ENCODE peak calls at places on chromosome 13, in ten cellular contexts. I is K562, F is IMR-90, X is upper lobe of left lung, M is HCT116, U is tibial nerve, H is uterus, B is heart left ventricle, Z is prostate gland, C is body of pancreas. N is an unnamed sample. For H3K4me1 and H3K36me3, the result is how much of the 10 kb centered on the place peaks cover.

GRCh38 chr13:58495668-58496067 is 864.1 kb downstream of the PCDH17 start:
- DNase-seq in I (no peak), F (no peak), X (no peak), M (no peak), U (no peak), H (no peak), B (no peak), Z (no peak), C (no peak), N (no peak)

GRCh38 chr13:51270606-51271005 is 48.4 kb downstream of the FAM124A start:
- DNase-seq in I (no peak), F (no peak), X (no peak), M (no peak), U (no peak), H (no peak), B (no peak), Z (no peak), C (no peak), N (no peak)

GRCh38 chr13:60165391-60166099 is 1.8 kb upstream of the DIAPH3 start:
- DNase-seq in I (no peak), F (peak), X (no peak), M (no peak), U (no peak), H (no peak), B (no peak), Z (no peak), C (peak), N (no peak)

GRCh38 chr13:107035778-107036177 is 467.8 kb upstream of the ARGLU1 start:
- DNase-seq in I (no peak), F (peak), X (no peak), M (no peak), U (no peak), H (no peak), B (no peak), Z (no peak), C (no peak), N (no peak)

GRCh38 chr13:97205971-97206370 is 16.2 kb upstream of the MBNL2 start:
- DNase-seq in I (no peak), F (peak), X (no peak), M (no peak), U (no peak), H (no peak), B (no peak), Z (no peak), C (no peak), N (no peak)

GRCh38 chr13:103188688-103189326 is 122.6 kb upstream of the SLC10A2 start:
- DNase-seq in I (no peak), F (no peak), X (no peak), M (no peak), U (no peak), H (no peak), B (no peak), Z (no peak), C (no peak), N (no peak)

GRCh38 chr13:39321578-39321977 is 281.4 kb downstream of the LHFPL6 start:
- DNase-seq in I (no peak), F (peak), X (no peak), M (no peak), U (no peak), H (no peak), B (no peak), Z (no peak), C (peak), N (no peak)

GRCh38 chr13:82341116-82341515 is 1541.2 kb downstream of the SLITRK1 start:
- DNase-seq in I (no peak), F (no peak), X (no peak), M (no peak), U (no peak), H (no peak), B (no peak), Z (no peak), C (no peak), N (no peak)

GRCh38 chr13:30861163-30861562 is 44.9 kb upstream of the MEDAG start:
- DNase-seq in I (no peak), F (no peak), X (no peak), M (no peak), U (no peak), H (no peak), B (no peak), Z (no peak), C (no peak), N (no peak)

GRCh38 chr13:21395953-21396352 is 63.1 kb downstream of the ZDHHC20 start:
- DNase-seq in I (no peak), F (no peak), X (no peak), M (no peak), U (no peak), H (no peak), B (no peak), Z (no peak), C (no peak), N (no peak)

GRCh38 chr13:27117947-27118346 is 53.7 kb downstream of the USP12 start:
- DNase-seq in I (no peak), F (no peak), X (no peak), M (no peak), U (no peak), H (no peak), B (no peak), Z (no peak), C (no peak), N (no peak)

GRCh38 chr13:35530147-35530546 is 53.7 kb upstream of the MAB21L1 start:
- DNase-seq in I (no peak), F (no peak), X (no peak), M (no peak), U (no peak), H (no peak), B (peak), Z (no peak), C (no peak), N (no peak)

GRCh38 chr13:90355162-90355751 is 992.2 kb upstream of the MIR17HG start:
- DNase-seq in I (no peak), F (no peak), X (no peak), M (no peak), U (no peak), H (no peak), B (no peak), Z (no peak), C (no peak), N (no peak)

GRCh38 chr13:28705734-28706133 is 13.0 kb downstream of the SLC46A3 start:
- DNase-seq in I (no peak), F (peak), X (no peak), M (no peak), U (no peak), H (no peak), B (no peak), Z (no peak), C (no peak), N (no peak)

DNA sequence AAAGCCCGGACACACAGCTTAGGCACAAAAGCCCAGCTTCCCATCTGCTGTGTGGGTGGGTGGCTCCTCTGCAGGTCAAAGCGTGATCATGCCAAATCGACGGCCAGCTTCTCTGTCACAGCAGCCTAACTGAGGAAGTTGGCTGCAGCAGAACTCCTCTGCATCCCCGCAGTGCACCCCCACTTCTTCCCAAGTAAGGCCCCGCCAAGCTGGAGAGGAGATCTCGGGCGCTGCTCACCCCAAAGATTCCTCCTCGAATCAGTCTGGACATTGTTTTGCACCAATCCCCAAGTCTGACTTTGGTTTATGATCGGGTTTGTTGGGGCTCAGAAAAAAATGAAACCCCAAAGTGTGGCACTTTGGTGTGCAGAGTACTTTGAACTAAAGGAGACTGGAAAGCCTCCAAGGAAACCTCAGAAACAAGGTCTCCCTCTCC is 19.7 kb upstream of the CPB2 start:
- DNase-seq in I (no peak), F (no peak), X (peak), M (no peak), U (no peak), H (no peak), B (no peak), Z (no peak), C (no peak), N (no peak)
- TF ChIP-seq POLR2A in I (no peak), F (no peak), X (no peak), M (no peak), U (no peak), H (no peak), B (no peak), Z (no peak), C (no peak), N (no peak)

DNA sequence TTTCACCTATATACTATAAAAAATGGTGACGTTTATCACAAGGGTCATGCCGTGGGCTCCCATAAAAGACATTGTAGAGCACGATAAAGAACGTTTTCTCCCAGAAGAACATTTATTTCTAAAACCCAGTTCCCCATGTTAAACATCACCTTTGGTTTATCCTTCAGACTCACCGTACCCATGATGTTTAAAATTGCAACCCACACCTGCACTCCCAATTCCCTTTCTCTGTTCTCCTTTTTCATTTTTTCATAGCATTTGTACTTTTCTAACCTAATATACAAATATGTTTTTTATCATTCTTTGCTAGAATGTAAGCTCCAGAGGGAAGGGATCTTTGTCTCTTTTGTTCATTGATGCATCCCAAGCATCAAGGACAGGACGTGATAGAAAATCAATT is 2.0 kb downstream of the RCBTB2 start:
- DNase-seq in I (no peak), F (no peak), X (no peak), M (no peak), U (no peak), H (no peak), B (no peak), Z (no peak), C (no peak), N (no peak)
- H3K4me1 ChIP-seq in I (under half), F (under half), X (under half), M (under half), U (under half), H (under half), B (under half), Z (under half), C (under half), N (under half)

GRCh38 chr13:110341445-110342247 is 34.6 kb downstream of the COL4A2 start:
- DNase-seq in I (no peak), F (peak), X (no peak), M (no peak), U (no peak), H (no peak), B (peak), Z (no peak), C (no peak), N (peak)

GRCh38 chr13:110338441-110339101 is 31.5 kb downstream of the COL4A2 start:
- DNase-seq in I (no peak), F (peak), X (no peak), M (no peak), U (peak), H (peak), B (peak), Z (no peak), C (no peak), N (no peak)

GRCh38 chr13:110340812-110341444 is 33.8 kb downstream of the COL4A2 start:
- DNase-seq in I (no peak), F (peak), X (peak), M (no peak), U (peak), H (peak), B (peak), Z (peak), C (peak), N (peak)

GRCh38 chr13:110339263-110339662 is 32.2 kb downstream of the COL4A2 start:
- DNase-seq in I (no peak), F (no peak), X (no peak), M (no peak), U (no peak), H (no peak), B (no peak), Z (no peak), C (no peak), N (no peak)

DNA sequence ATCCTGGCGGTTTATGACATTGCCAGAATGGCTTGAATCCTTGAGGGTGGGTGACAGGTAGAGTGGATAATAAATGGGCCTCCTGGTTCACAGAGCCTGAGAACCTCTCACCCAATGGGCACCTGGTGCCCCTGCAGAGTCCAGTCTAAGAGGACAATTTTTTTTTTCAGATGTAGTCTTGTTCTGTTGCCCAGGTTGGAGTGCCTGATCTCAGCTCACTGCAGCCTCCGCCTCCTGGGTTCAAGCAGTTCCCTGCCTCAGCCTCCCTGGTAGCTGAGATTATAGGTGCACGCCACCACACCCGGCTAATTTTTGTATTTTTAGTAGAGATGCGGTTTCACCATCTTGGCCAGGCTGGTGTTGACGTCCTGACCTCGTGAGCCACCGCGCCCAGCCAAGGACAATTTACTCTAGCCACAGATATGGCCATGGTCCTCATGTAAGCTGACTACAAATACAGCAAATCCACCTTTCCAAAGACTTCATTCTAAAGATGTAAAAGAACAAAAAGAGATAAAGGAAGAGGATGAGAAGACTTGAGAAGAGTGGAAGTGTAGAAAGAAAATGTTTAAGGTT is 33.0 kb downstream of the COL4A2 start:
- DNase-seq in I (no peak), F (no peak), X (no peak), M (no peak), U (no peak), H (no peak), B (no peak), Z (no peak), C (no peak), N (no peak)
- H3K36me3 ChIP-seq in I (under half), F (under half), X (under half), M (under half), U (under half), H (under half), B (under half), Z (under half), C (under half), N (under half)

GRCh38 chr13:41645313-41645712 is 188.0 kb downstream of the RGCC start:
- DNase-seq in I (no peak), F (peak), X (peak), M (no peak), U (peak), H (peak), B (no peak), Z (peak), C (peak), N (peak)
- TF ChIP-seq POLR2A in I (no peak), F (no peak), X (no peak), M (no peak), U (no peak), H (no peak), B (no peak), Z (no peak), C (no peak), N (no peak)

GRCh38 chr13:112992931-112993700 is 24.1 kb downstream of the MCF2L start:
- DNase-seq in I (no peak), F (no peak), X (no peak), M (no peak), U (no peak), H (no peak), B (no peak), Z (no peak), C (no peak), N (no peak)
- H3K4me1 ChIP-seq in I (under half), F (under half), X (under half), M (under half), U (under half), H (under half), B (under half), Z (under half), C (under half), N (under half)

GRCh38 chr13:110200276-110200675 is 106.7 kb downstream of the COL4A1 start:
- DNase-seq in I (no peak), F (no peak), X (no peak), M (no peak), U (no peak), H (no peak), B (no peak), Z (no peak), C (no peak), N (no peak)

GRCh38 chr13:110197041-110197440 is 109.9 kb downstream of the COL4A1 start:
- DNase-seq in I (no peak), F (peak), X (no peak), M (no peak), U (no peak), H (no peak), B (no peak), Z (no peak), C (no peak), N (no peak)

GRCh38 chr13:110197471-110197870 is 109.5 kb downstream of the COL4A1 start:
- DNase-seq in I (no peak), F (no peak), X (no peak), M (no peak), U (no peak), H (no peak), B (no peak), Z (no peak), C (no peak), N (no peak)

GRCh38 chr13:110201114-110201513 is 105.8 kb downstream of the COL4A1 start:
- DNase-seq in I (no peak), F (no peak), X (no peak), M (no peak), U (no peak), H (no peak), B (no peak), Z (no peak), C (no peak), N (no peak)

DNA sequence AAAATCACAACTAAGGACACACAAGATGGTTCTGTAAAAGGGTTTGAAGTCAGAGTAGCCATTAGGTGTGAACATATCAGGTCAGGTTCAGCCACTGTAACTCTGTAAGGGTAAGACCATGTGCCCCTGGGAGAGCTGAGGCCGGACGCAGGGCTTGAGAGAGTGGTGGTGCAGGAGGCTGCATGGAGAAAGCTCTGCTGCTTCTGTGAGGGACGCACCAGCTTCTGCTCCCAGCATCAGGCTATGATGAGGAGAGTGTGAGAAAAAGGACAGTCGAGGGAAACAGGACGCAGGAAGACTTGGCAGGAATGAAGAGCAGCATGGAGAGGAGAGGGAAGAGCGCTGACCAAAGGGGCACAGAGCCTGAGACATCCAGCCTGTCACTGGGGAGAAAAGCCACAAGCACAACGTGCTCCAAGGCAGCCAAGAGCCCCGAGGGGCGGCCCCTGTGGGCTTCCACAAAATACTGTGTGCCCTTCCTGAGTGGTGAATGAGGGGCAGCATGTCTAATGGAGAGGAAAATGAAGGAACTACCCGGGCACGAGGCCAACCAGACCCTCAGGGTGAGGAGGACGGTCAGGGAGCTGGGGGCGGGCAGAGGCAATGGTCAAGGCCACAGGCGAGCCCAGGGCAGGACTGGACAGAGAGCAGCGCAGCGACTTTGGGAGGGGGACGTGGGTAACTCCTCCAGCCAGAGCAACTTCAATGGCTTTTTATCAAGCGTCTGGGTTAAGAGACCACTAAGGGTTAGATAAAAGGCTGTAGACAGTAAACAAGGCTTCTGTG is 107.7 kb downstream of the COL4A1 start:
- DNase-seq in I (no peak), F (no peak), X (no peak), M (no peak), U (no peak), H (no peak), B (no peak), Z (no peak), C (no peak), N (no peak)
- H3K36me3 ChIP-seq in I (under half), F (half or more), X (under half), M (under half), U (half or more), H (under half), B (half or more), Z (under half), C (under half), N (under half)

GRCh38 chr13:93037780-93038179 is 188.8 kb upstream of the GPC6 start:
- DNase-seq in I (no peak), F (no peak), X (no peak), M (no peak), U (no peak), H (no peak), B (no peak), Z (no peak), C (no peak), N (no peak)
- TF ChIP-seq POLR2A in I (no peak), F (no peak), X (no peak), M (no peak), U (no peak), H (no peak), B (no peak), Z (no peak), C (no peak), N (no peak)

N was measured in thyroid gland.